ENCODE peak calls at places on chromosome 19, in ten cellular contexts. V is GM23248; K is CD8-positive, alpha-beta memory T cell; C is heart left ventricle; B is brain microvascular endothelial cell; Z is fibroblast of the aortic adventitia; E is CD8-positive, alpha-beta T cell; Q is lung; R is choroid plexus epithelial cell; D is epithelial cell of esophagus. I is an unnamed sample.

GRCh38 chr19:46299004-46299509 is 2.2 kb downstream of the HIF3A start:
- DNase-seq in Z (peak), K (no peak), D (peak), B (peak), Q (peak), C (peak), R (peak), V (peak), E (no peak), I (peak)

GRCh38 chr19:49557641-49558325 is 22.6 kb downstream of the NOSIP start:
- DNase-seq in Q (no peak), V (no peak), K (no peak), D (no peak), C (no peak), Z (no peak), B (no peak), R (no peak), E (no peak), I (no peak)

GRCh38 chr19:28667348-28667977 is 545.5 kb downstream of the UQCRFS1 start:
- DNase-seq in E (no peak), B (no peak), K (no peak), Z (no peak), D (no peak), R (no peak), Q (no peak), V (no peak), C (no peak), I (no peak)

GRCh38 chr19:7953060-7953459 is 9.6 kb upstream of the TIMM44 start:
- DNase-seq in Q (no peak), D (peak), E (no peak), V (peak), C (no peak), B (no peak), K (no peak), R (peak), Z (peak), I (no peak)

GRCh38 chr19:492091-492531 is 4.2 kb upstream of the MADCAM1 start:
- DNase-seq in Q (no peak), Z (peak), V (peak), K (peak), E (peak), B (no peak), C (peak), D (no peak), R (no peak), I (no peak)

GRCh38 chr19:35693835-35694599 is 10.3 kb upstream of the ZBTB32 start:
- DNase-seq in R (peak), B (peak), K (peak), D (peak), C (peak), Q (peak), Z (peak), V (peak), E (peak), I (peak)

GRCh38 chr19:41871573-41872383 is 5.3 kb upstream of the CD79A start:
- DNase-seq in V (no peak), C (no peak), B (no peak), E (peak), R (no peak), K (peak), Q (no peak), D (no peak), Z (no peak), I (no peak)

GRCh38 chr19:21233691-21234090 is 91.9 kb downstream of the ZNF431 start:
- DNase-seq in K (no peak), Z (no peak), C (no peak), B (no peak), R (no peak), D (peak), E (no peak), V (no peak), Q (no peak), I (no peak)

GRCh38 chr19:1590641-1591397 is 1.8 kb downstream of the MBD3 start:
- DNase-seq in B (no peak), K (no peak), E (peak), C (no peak), Q (no peak), D (peak), V (peak), R (peak), Z (no peak), I (no peak)

GRCh38 chr19:31974941-31975340 is 370.5 kb upstream of the ZNF507 start:
- DNase-seq in R (no peak), B (no peak), D (no peak), C (no peak), Q (no peak), K (no peak), Z (no peak), E (no peak), V (no peak), I (no peak)

GRCh38 chr19:17026706-17027427 is at the start of gene CPAMD8:
- DNase-seq in V (no peak), B (no peak), R (no peak), Z (no peak), Q (no peak), K (no peak), E (no peak), C (peak), D (no peak), I (no peak)

GRCh38 chr19:9032136-9032626 is 22.0 kb upstream of the MUC16 start:
- DNase-seq in Q (no peak), B (no peak), C (no peak), K (no peak), V (no peak), E (no peak), R (no peak), Z (no peak), D (no peak), I (no peak)

GRCh38 chr19:8567522-8568172 is 9.6 kb downstream of the MYO1F start:
- DNase-seq in E (no peak), R (no peak), Z (no peak), C (no peak), V (no peak), D (no peak), B (no peak), K (no peak), Q (peak), I (no peak)

GRCh38 chr19:42069619-42070293 is at the start of gene GRIK5:
- DNase-seq in Q (no peak), D (no peak), Z (no peak), R (no peak), B (no peak), E (no peak), V (peak), C (peak), K (no peak), I (no peak)

GRCh38 chr19:35935911-35936737 is at the start of gene LRFN3:
- DNase-seq in Z (peak), Q (peak), E (peak), K (peak), B (peak), V (peak), C (peak), D (peak), R (peak), I (no peak)

GRCh38 chr19:34363094-34363493 is 1.9 kb upstream of the GPI start:
- DNase-seq in C (no peak), B (no peak), K (no peak), R (no peak), V (peak), E (no peak), Z (no peak), Q (no peak), D (no peak), I (no peak)

GRCh38 chr19:33724723-33725060 is 72.0 kb upstream of the KCTD15 start:
- DNase-seq in Z (no peak), R (no peak), E (no peak), C (no peak), V (no peak), K (no peak), Q (no peak), B (no peak), D (no peak), I (no peak)

GRCh38 chr19:43634877-43635560 is 4.6 kb downstream of the CADM4 start:
- DNase-seq in V (peak), E (no peak), Z (peak), R (peak), Q (no peak), D (no peak), B (peak), C (no peak), K (no peak), I (no peak)

GRCh38 chr19:33194884-33195710 is 967 bp downstream of the LRP3 start:
- DNase-seq in C (peak), Z (peak), Q (no peak), K (no peak), R (peak), D (no peak), V (peak), E (no peak), B (no peak), I (no peak)

GRCh38 chr19:10583021-10583776 is 3.9 kb downstream of the AP1M2 start:
- DNase-seq in B (no peak), E (no peak), C (no peak), V (no peak), Z (no peak), D (no peak), Q (no peak), R (no peak), K (no peak), I (no peak)

GRCh38 chr19:17772172-17772571 is 20.9 kb downstream of the FCHO1 start:
- DNase-seq in E (no peak), D (no peak), C (no peak), B (no peak), Z (peak), K (no peak), Q (no peak), V (no peak), R (peak), I (no peak)

GRCh38 chr19:27822336-27822735 is 1390.6 kb downstream of the UQCRFS1 start:
- DNase-seq in R (no peak), Q (no peak), K (no peak), V (peak), C (no peak), D (no peak), B (no peak), E (no peak), Z (peak), I (no peak)

GRCh38 chr19:49161987-49162386 is 4.4 kb downstream of the TRPM4 start:
- DNase-seq in V (peak), C (no peak), Z (no peak), D (no peak), B (peak), R (peak), Q (no peak), E (no peak), K (no peak), I (no peak)

GRCh38 chr19:10565028-10565566 is 713 bp downstream of the KRI1 start:
- DNase-seq in C (no peak), E (peak), V (peak), R (peak), D (peak), Z (no peak), K (peak), B (peak), Q (no peak), I (no peak)

GRCh38 chr19:39408392-39409206 is 2.0 kb downstream of the ZFP36 start:
- DNase-seq in V (peak), E (peak), Q (no peak), C (no peak), B (no peak), D (peak), K (peak), Z (peak), R (peak), I (no peak)

GRCh38 chr19:19997656-19998268 is 41.5 kb downstream of the ZNF682 start:
- DNase-seq in Z (no peak), K (peak), Q (no peak), C (peak), V (peak), E (peak), R (no peak), D (peak), B (no peak), I (no peak)

GRCh38 chr19:43562698-43563241 is 12.6 kb downstream of the XRCC1 start:
- DNase-seq in D (peak), Z (peak), V (peak), Q (peak), R (peak), E (peak), B (peak), K (peak), C (peak), I (no peak)

GRCh38 chr19:33134571-33135041 is 2.7 kb downstream of the WDR88 start:
- DNase-seq in D (no peak), V (no peak), Q (no peak), E (peak), R (no peak), C (no peak), K (peak), B (no peak), Z (no peak), I (no peak)

GRCh38 chr19:58328999-58329398 is 2.2 kb downstream of the ZSCAN22 start:
- DNase-seq in D (no peak), C (no peak), Z (no peak), E (no peak), K (no peak), R (no peak), Q (no peak), V (no peak), B (no peak), I (no peak)

GRCh38 chr19:48539503-48540096 is 12.4 kb upstream of the SULT2B1 start:
- DNase-seq in K (no peak), C (peak), Q (peak), E (no peak), B (peak), D (peak), V (peak), Z (peak), R (peak), I (no peak)

GRCh38 chr19:45130888-45131615 is 29.7 kb downstream of the NKPD1 start:
- DNase-seq in R (peak), V (peak), Z (no peak), E (no peak), B (no peak), K (no peak), C (no peak), D (peak), Q (no peak), I (no peak)

GRCh38 chr19:47444388-47444821 is 25.1 kb upstream of the MEIS3 start:
- DNase-seq in V (no peak), Q (no peak), E (peak), K (no peak), R (no peak), Z (no peak), C (peak), D (no peak), B (no peak), I (no peak)

GRCh38 chr19:47768604-47769003 is 9.9 kb upstream of the SELENOW start:
- DNase-seq in Z (no peak), K (no peak), D (no peak), C (no peak), B (no peak), R (no peak), E (no peak), V (no peak), Q (no peak), I (no peak)

GRCh38 chr19:4057913-4058695 is 8.6 kb downstream of the ZBTB7A start:
- DNase-seq in C (peak), K (peak), Q (peak), R (peak), E (peak), D (peak), V (peak), B (peak), Z (peak), I (peak)
- H3K4me3 ChIP-seq in C (no peak), K (no peak), Q (no peak), R (peak), E (no peak), D (peak), V (peak), B (peak), Z (peak), I (peak)

GRCh38 chr19:5127710-5128109 is 158.8 kb downstream of the KDM4B start:
- DNase-seq in V (no peak), E (no peak), D (no peak), C (no peak), K (no peak), B (no peak), Z (no peak), Q (no peak), R (no peak), I (no peak)
- H3K4me3 ChIP-seq in V (no peak), E (no peak), D (no peak), C (no peak), K (no peak), B (no peak), Z (no peak), Q (no peak), R (no peak), I (no peak)

DNA sequence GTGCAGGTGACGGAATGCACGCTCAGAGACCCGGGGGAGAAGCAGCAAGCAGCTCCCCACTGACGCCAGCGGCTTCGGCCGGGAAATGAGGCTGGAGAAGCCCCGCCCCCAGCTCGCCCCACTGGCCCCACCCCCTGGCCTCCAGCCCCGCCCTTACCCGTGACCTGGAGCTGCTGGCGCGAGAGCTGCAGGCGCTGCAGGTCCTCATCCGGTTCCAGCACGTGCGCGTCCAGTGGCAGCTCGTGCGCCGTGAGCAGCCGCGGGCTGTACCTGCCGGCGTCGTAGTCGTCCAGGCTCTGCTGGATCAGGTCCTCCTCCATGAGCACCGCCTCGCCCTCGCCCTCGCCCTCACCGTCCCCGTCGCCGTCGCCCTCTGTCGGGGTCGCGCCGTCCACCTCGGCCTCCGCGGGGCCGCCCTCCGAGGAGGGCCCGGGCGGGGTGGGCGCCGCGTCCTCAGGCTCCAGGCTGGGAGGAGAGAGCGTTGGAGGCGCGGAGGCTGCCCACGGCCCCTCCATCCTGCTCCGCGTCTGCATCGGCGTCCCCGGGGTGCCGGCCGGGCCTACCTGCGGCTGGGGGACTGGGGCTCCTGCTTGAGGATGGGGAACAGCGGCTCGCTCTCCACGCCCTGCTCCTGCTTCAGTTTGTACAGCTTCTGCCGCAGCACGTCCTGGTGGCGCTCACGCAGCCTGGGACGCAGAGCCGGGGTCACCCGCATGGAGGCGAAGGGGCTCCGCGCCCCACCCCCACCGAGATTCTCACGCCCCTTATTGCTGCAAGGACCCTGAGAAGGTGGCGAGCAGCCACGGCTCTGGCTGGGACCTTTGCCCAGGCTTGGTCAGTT is 6.4 kb upstream of the TBXA2R start:
- DNase-seq in Z (no peak), B (no peak), V (peak), K (no peak), R (no peak), Q (no peak), E (no peak), D (no peak), C (peak), I (no peak)
- H3K4me3 ChIP-seq in Z (no peak), B (no peak), V (no peak), K (no peak), R (no peak), Q (no peak), E (no peak), D (no peak), C (no peak), I (no peak)

GRCh38 chr19:13100031-13100588 is 2.5 kb downstream of the LYL1 start:
- DNase-seq in R (no peak), B (no peak), E (peak), K (peak), C (no peak), V (peak), Q (no peak), Z (no peak), D (no peak), I (no peak)
- H3K4me3 ChIP-seq in R (no peak), B (no peak), E (peak), K (peak), C (peak), V (no peak), Q (no peak), Z (no peak), D (no peak), I (no peak)

DNA sequence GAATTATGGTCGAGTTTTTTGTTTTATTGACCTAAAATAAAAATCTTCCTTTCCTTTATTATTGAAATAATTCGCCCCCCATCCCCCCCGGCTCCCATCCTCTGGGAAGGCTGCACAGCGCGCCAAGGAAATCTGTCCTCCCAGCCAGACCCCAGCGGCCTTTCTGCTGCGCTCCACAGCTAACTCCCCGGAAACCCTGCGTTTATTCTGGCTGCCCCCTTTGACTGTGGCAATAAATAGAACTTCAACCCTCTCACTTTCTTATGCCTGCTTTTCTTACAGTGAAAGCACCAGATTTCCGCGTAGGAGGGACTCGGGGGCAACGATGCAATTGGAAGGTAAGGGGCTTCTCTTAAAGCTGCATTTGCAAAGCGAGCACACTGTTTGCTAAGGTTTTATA is 9.7 kb upstream of the C19orf12 start:
- DNase-seq in Q (no peak), V (no peak), B (no peak), E (no peak), D (no peak), Z (no peak), R (no peak), C (no peak), K (no peak), I (no peak)
- H3K4me3 ChIP-seq in Q (no peak), V (no peak), B (peak), E (peak), D (no peak), Z (peak), R (no peak), C (peak), K (no peak), I (peak)